ENCODE peak calls at places on chromosome 11, in nine cellular contexts. One of them, this sample, is unnamed.

GRCh38 chr11:75565221-75565814 is 3.3 kb downstream of the SERPINH1 start:
- DNase-seq in A549: peak
- DNase-seq in NCI-H446 treated with DMSO at 0.1 percent for 48 hours: no peak
- DNase-seq in amniotic stem cell: peak
- DNase-seq in thoracic aorta: no peak
- DNase-seq in RPMI8226: no peak
- DNase-seq in mucosa of gallbladder: peak
- DNase-seq in CD4-positive, alpha-beta memory T cell: no peak
- DNase-seq in NCI-H2029 treated with DMSO at 0.1 percent for 48 hours: no peak
- DNase-seq in this sample: peak

GRCh38 chr11:85531498-85531897 is 95.6 kb downstream of the DLG2 start:
- DNase-seq in A549: no peak
- DNase-seq in NCI-H446 treated with DMSO at 0.1 percent for 48 hours: no peak
- DNase-seq in amniotic stem cell: no peak
- DNase-seq in thoracic aorta: no peak
- DNase-seq in RPMI8226: no peak
- DNase-seq in mucosa of gallbladder: no peak
- DNase-seq in CD4-positive, alpha-beta memory T cell: no peak
- DNase-seq in NCI-H2029 treated with DMSO at 0.1 percent for 48 hours: no peak
- DNase-seq in this sample: no peak

GRCh38 chr11:114108501-114109205 is 49.1 kb downstream of the ZBTB16 start:
- DNase-seq in A549: no peak
- DNase-seq in NCI-H446 treated with DMSO at 0.1 percent for 48 hours: no peak
- DNase-seq in amniotic stem cell: no peak
- DNase-seq in thoracic aorta: no peak
- DNase-seq in RPMI8226: no peak
- DNase-seq in mucosa of gallbladder: no peak
- DNase-seq in CD4-positive, alpha-beta memory T cell: no peak
- DNase-seq in NCI-H2029 treated with DMSO at 0.1 percent for 48 hours: no peak
- DNase-seq in this sample: no peak

GRCh38 chr11:68081691-68082090 is 39.5 kb downstream of the CHKA start:
- DNase-seq in A549: no peak
- DNase-seq in NCI-H446 treated with DMSO at 0.1 percent for 48 hours: no peak
- DNase-seq in amniotic stem cell: no peak
- DNase-seq in thoracic aorta: no peak
- DNase-seq in RPMI8226: no peak
- DNase-seq in mucosa of gallbladder: no peak
- DNase-seq in CD4-positive, alpha-beta memory T cell: no peak
- DNase-seq in NCI-H2029 treated with DMSO at 0.1 percent for 48 hours: no peak
- DNase-seq in this sample: no peak

GRCh38 chr11:20156280-20156875 is 3.9 kb downstream of the DBX1 start:
- DNase-seq in A549: no peak
- DNase-seq in NCI-H446 treated with DMSO at 0.1 percent for 48 hours: no peak
- DNase-seq in amniotic stem cell: no peak
- DNase-seq in thoracic aorta: no peak
- DNase-seq in RPMI8226: peak
- DNase-seq in mucosa of gallbladder: no peak
- DNase-seq in CD4-positive, alpha-beta memory T cell: peak
- DNase-seq in NCI-H2029 treated with DMSO at 0.1 percent for 48 hours: no peak
- DNase-seq in this sample: no peak

GRCh38 chr11:74453373-74453975 is 13.9 kb downstream of the KCNE3 start:
- DNase-seq in A549: peak
- DNase-seq in NCI-H446 treated with DMSO at 0.1 percent for 48 hours: peak
- DNase-seq in amniotic stem cell: peak
- DNase-seq in thoracic aorta: no peak
- DNase-seq in RPMI8226: peak
- DNase-seq in mucosa of gallbladder: peak
- DNase-seq in CD4-positive, alpha-beta memory T cell: peak
- DNase-seq in NCI-H2029 treated with DMSO at 0.1 percent for 48 hours: peak
- DNase-seq in this sample: peak

GRCh38 chr11:126419801-126420729 is 64.6 kb downstream of the ST3GAL4 start:
- DNase-seq in A549: no peak
- DNase-seq in NCI-H446 treated with DMSO at 0.1 percent for 48 hours: no peak
- DNase-seq in amniotic stem cell: no peak
- DNase-seq in thoracic aorta: no peak
- DNase-seq in RPMI8226: peak
- DNase-seq in mucosa of gallbladder: no peak
- DNase-seq in CD4-positive, alpha-beta memory T cell: no peak
- DNase-seq in NCI-H2029 treated with DMSO at 0.1 percent for 48 hours: no peak
- DNase-seq in this sample: no peak

GRCh38 chr11:61537326-61537725 is 28.8 kb downstream of the LRRC10B start:
- DNase-seq in A549: no peak
- DNase-seq in NCI-H446 treated with DMSO at 0.1 percent for 48 hours: no peak
- DNase-seq in amniotic stem cell: no peak
- DNase-seq in thoracic aorta: no peak
- DNase-seq in RPMI8226: no peak
- DNase-seq in mucosa of gallbladder: no peak
- DNase-seq in CD4-positive, alpha-beta memory T cell: no peak
- DNase-seq in NCI-H2029 treated with DMSO at 0.1 percent for 48 hours: no peak
- DNase-seq in this sample: no peak

GRCh38 chr11:34356918-34357645 is 728 bp downstream of the ABTB2 start:
- DNase-seq in A549: peak
- DNase-seq in NCI-H446 treated with DMSO at 0.1 percent for 48 hours: no peak
- DNase-seq in amniotic stem cell: no peak
- DNase-seq in thoracic aorta: no peak
- DNase-seq in RPMI8226: peak
- DNase-seq in mucosa of gallbladder: peak
- DNase-seq in CD4-positive, alpha-beta memory T cell: peak
- DNase-seq in NCI-H2029 treated with DMSO at 0.1 percent for 48 hours: no peak
- DNase-seq in this sample: peak

GRCh38 chr11:92211576-92212167 is 12.9 kb upstream of the FAT3 start:
- DNase-seq in A549: peak
- DNase-seq in NCI-H446 treated with DMSO at 0.1 percent for 48 hours: no peak
- DNase-seq in amniotic stem cell: no peak
- DNase-seq in thoracic aorta: no peak
- DNase-seq in RPMI8226: no peak
- DNase-seq in mucosa of gallbladder: no peak
- DNase-seq in CD4-positive, alpha-beta memory T cell: no peak
- DNase-seq in NCI-H2029 treated with DMSO at 0.1 percent for 48 hours: no peak
- DNase-seq in this sample: peak

GRCh38 chr11:113831314-113831713 is 44.1 kb downstream of the USP28 start:
- DNase-seq in A549: no peak
- DNase-seq in NCI-H446 treated with DMSO at 0.1 percent for 48 hours: no peak
- DNase-seq in amniotic stem cell: no peak
- DNase-seq in thoracic aorta: no peak
- DNase-seq in RPMI8226: no peak
- DNase-seq in mucosa of gallbladder: no peak
- DNase-seq in CD4-positive, alpha-beta memory T cell: no peak
- DNase-seq in NCI-H2029 treated with DMSO at 0.1 percent for 48 hours: no peak
- DNase-seq in this sample: no peak

GRCh38 chr11:134027671-134028070 is 41.2 kb upstream of the JAM3 start:
- DNase-seq in A549: no peak
- DNase-seq in NCI-H446 treated with DMSO at 0.1 percent for 48 hours: no peak
- DNase-seq in amniotic stem cell: no peak
- DNase-seq in thoracic aorta: no peak
- DNase-seq in RPMI8226: no peak
- DNase-seq in mucosa of gallbladder: no peak
- DNase-seq in CD4-positive, alpha-beta memory T cell: peak
- DNase-seq in NCI-H2029 treated with DMSO at 0.1 percent for 48 hours: no peak
- DNase-seq in this sample: no peak

GRCh38 chr11:129724866-129725265 is 90.8 kb upstream of the TMEM45B start:
- DNase-seq in A549: no peak
- DNase-seq in NCI-H446 treated with DMSO at 0.1 percent for 48 hours: no peak
- DNase-seq in amniotic stem cell: no peak
- DNase-seq in thoracic aorta: no peak
- DNase-seq in RPMI8226: no peak
- DNase-seq in mucosa of gallbladder: no peak
- DNase-seq in CD4-positive, alpha-beta memory T cell: no peak
- DNase-seq in NCI-H2029 treated with DMSO at 0.1 percent for 48 hours: no peak
- DNase-seq in this sample: no peak

GRCh38 chr11:101127699-101128570 is 1.7 kb downstream of the PGR start:
- DNase-seq in A549: no peak
- DNase-seq in NCI-H446 treated with DMSO at 0.1 percent for 48 hours: no peak
- DNase-seq in amniotic stem cell: no peak
- DNase-seq in thoracic aorta: no peak
- DNase-seq in RPMI8226: no peak
- DNase-seq in mucosa of gallbladder: no peak
- DNase-seq in CD4-positive, alpha-beta memory T cell: no peak
- DNase-seq in NCI-H2029 treated with DMSO at 0.1 percent for 48 hours: no peak
- DNase-seq in this sample: peak

GRCh38 chr11:69463181-69463891 is 18.1 kb upstream of the LINC01488 start:
- DNase-seq in A549: peak
- DNase-seq in NCI-H446 treated with DMSO at 0.1 percent for 48 hours: no peak
- DNase-seq in amniotic stem cell: no peak
- DNase-seq in thoracic aorta: no peak
- DNase-seq in RPMI8226: peak
- DNase-seq in mucosa of gallbladder: no peak
- DNase-seq in CD4-positive, alpha-beta memory T cell: no peak
- DNase-seq in NCI-H2029 treated with DMSO at 0.1 percent for 48 hours: no peak
- DNase-seq in this sample: peak

GRCh38 chr11:45185228-45185729 is 38.8 kb downstream of the PRDM11 start:
- DNase-seq in A549: no peak
- DNase-seq in NCI-H446 treated with DMSO at 0.1 percent for 48 hours: no peak
- DNase-seq in amniotic stem cell: no peak
- DNase-seq in thoracic aorta: no peak
- DNase-seq in RPMI8226: no peak
- DNase-seq in mucosa of gallbladder: no peak
- DNase-seq in CD4-positive, alpha-beta memory T cell: no peak
- DNase-seq in NCI-H2029 treated with DMSO at 0.1 percent for 48 hours: no peak
- DNase-seq in this sample: no peak

GRCh38 chr11:33830903-33831648 is 56.8 kb upstream of the FBXO3 start:
- DNase-seq in A549: no peak
- DNase-seq in NCI-H446 treated with DMSO at 0.1 percent for 48 hours: no peak
- DNase-seq in amniotic stem cell: no peak
- DNase-seq in thoracic aorta: no peak
- DNase-seq in RPMI8226: no peak
- DNase-seq in mucosa of gallbladder: no peak
- DNase-seq in CD4-positive, alpha-beta memory T cell: no peak
- DNase-seq in NCI-H2029 treated with DMSO at 0.1 percent for 48 hours: no peak
- DNase-seq in this sample: no peak

GRCh38 chr11:123671534-123671933 is 17.1 kb upstream of the SCN3B start:
- DNase-seq in A549: no peak
- DNase-seq in NCI-H446 treated with DMSO at 0.1 percent for 48 hours: no peak
- DNase-seq in amniotic stem cell: no peak
- DNase-seq in thoracic aorta: no peak
- DNase-seq in RPMI8226: no peak
- DNase-seq in mucosa of gallbladder: no peak
- DNase-seq in CD4-positive, alpha-beta memory T cell: no peak
- DNase-seq in NCI-H2029 treated with DMSO at 0.1 percent for 48 hours: no peak
- DNase-seq in this sample: no peak

GRCh38 chr11:64787526-64788320 is 9.4 kb upstream of the SF1 start:
- DNase-seq in A549: peak
- DNase-seq in NCI-H446 treated with DMSO at 0.1 percent for 48 hours: no peak
- DNase-seq in amniotic stem cell: no peak
- DNase-seq in thoracic aorta: no peak
- DNase-seq in RPMI8226: peak
- DNase-seq in mucosa of gallbladder: peak
- DNase-seq in CD4-positive, alpha-beta memory T cell: peak
- DNase-seq in NCI-H2029 treated with DMSO at 0.1 percent for 48 hours: no peak
- DNase-seq in this sample: peak

GRCh38 chr11:129937592-129938238 is 42.3 kb upstream of the NFRKB start:
- DNase-seq in A549: no peak
- DNase-seq in NCI-H446 treated with DMSO at 0.1 percent for 48 hours: no peak
- DNase-seq in amniotic stem cell: no peak
- DNase-seq in thoracic aorta: no peak
- DNase-seq in RPMI8226: no peak
- DNase-seq in mucosa of gallbladder: no peak
- DNase-seq in CD4-positive, alpha-beta memory T cell: no peak
- DNase-seq in NCI-H2029 treated with DMSO at 0.1 percent for 48 hours: no peak
- DNase-seq in this sample: no peak

GRCh38 chr11:43644626-43645299 is 35.8 kb upstream of the HSD17B12 start:
- DNase-seq in A549: no peak
- DNase-seq in NCI-H446 treated with DMSO at 0.1 percent for 48 hours: no peak
- DNase-seq in amniotic stem cell: no peak
- DNase-seq in thoracic aorta: no peak
- DNase-seq in RPMI8226: no peak
- DNase-seq in mucosa of gallbladder: no peak
- DNase-seq in CD4-positive, alpha-beta memory T cell: no peak
- DNase-seq in NCI-H2029 treated with DMSO at 0.1 percent for 48 hours: no peak
- DNase-seq in this sample: peak

GRCh38 chr11:69260622-69261021 is 33.3 kb upstream of the MYEOV start:
- DNase-seq in A549: no peak
- DNase-seq in NCI-H446 treated with DMSO at 0.1 percent for 48 hours: no peak
- DNase-seq in amniotic stem cell: no peak
- DNase-seq in thoracic aorta: no peak
- DNase-seq in RPMI8226: no peak
- DNase-seq in mucosa of gallbladder: no peak
- DNase-seq in CD4-positive, alpha-beta memory T cell: no peak
- DNase-seq in NCI-H2029 treated with DMSO at 0.1 percent for 48 hours: no peak
- DNase-seq in this sample: no peak

GRCh38 chr11:128544625-128545024 is 42.7 kb downstream of the ETS1 start:
- DNase-seq in A549: no peak
- DNase-seq in NCI-H446 treated with DMSO at 0.1 percent for 48 hours: no peak
- DNase-seq in amniotic stem cell: no peak
- DNase-seq in thoracic aorta: no peak
- DNase-seq in RPMI8226: no peak
- DNase-seq in mucosa of gallbladder: no peak
- DNase-seq in CD4-positive, alpha-beta memory T cell: peak
- DNase-seq in NCI-H2029 treated with DMSO at 0.1 percent for 48 hours: no peak
- DNase-seq in this sample: peak

GRCh38 chr11:116687458-116688201 is 85.2 kb downstream of the BUD13 start:
- DNase-seq in A549: no peak
- DNase-seq in NCI-H446 treated with DMSO at 0.1 percent for 48 hours: no peak
- DNase-seq in amniotic stem cell: no peak
- DNase-seq in thoracic aorta: no peak
- DNase-seq in RPMI8226: no peak
- DNase-seq in mucosa of gallbladder: peak
- DNase-seq in CD4-positive, alpha-beta memory T cell: no peak
- DNase-seq in NCI-H2029 treated with DMSO at 0.1 percent for 48 hours: no peak
- DNase-seq in this sample: no peak

GRCh38 chr11:100740440-100740839 is 53.4 kb downstream of the ARHGAP42 start:
- DNase-seq in A549: no peak
- DNase-seq in NCI-H446 treated with DMSO at 0.1 percent for 48 hours: no peak
- DNase-seq in amniotic stem cell: no peak
- DNase-seq in thoracic aorta: no peak
- DNase-seq in RPMI8226: no peak
- DNase-seq in mucosa of gallbladder: no peak
- DNase-seq in CD4-positive, alpha-beta memory T cell: no peak
- DNase-seq in NCI-H2029 treated with DMSO at 0.1 percent for 48 hours: no peak
- DNase-seq in this sample: no peak

GRCh38 chr11:121237686-121238658 is 54.6 kb upstream of the SC5D start:
- DNase-seq in A549: no peak
- DNase-seq in NCI-H446 treated with DMSO at 0.1 percent for 48 hours: no peak
- DNase-seq in amniotic stem cell: no peak
- DNase-seq in thoracic aorta: no peak
- DNase-seq in RPMI8226: no peak
- DNase-seq in mucosa of gallbladder: no peak
- DNase-seq in CD4-positive, alpha-beta memory T cell: no peak
- DNase-seq in NCI-H2029 treated with DMSO at 0.1 percent for 48 hours: no peak
- DNase-seq in this sample: no peak

GRCh38 chr11:130478204-130478701 is 29.8 kb downstream of the ADAMTS15 start:
- DNase-seq in A549: peak
- DNase-seq in NCI-H446 treated with DMSO at 0.1 percent for 48 hours: no peak
- DNase-seq in amniotic stem cell: peak
- DNase-seq in thoracic aorta: peak
- DNase-seq in RPMI8226: no peak
- DNase-seq in mucosa of gallbladder: peak
- DNase-seq in CD4-positive, alpha-beta memory T cell: no peak
- DNase-seq in NCI-H2029 treated with DMSO at 0.1 percent for 48 hours: no peak
- DNase-seq in this sample: peak

GRCh38 chr11:45928535-45929215 is 6.2 kb downstream of the LARGE2 start:
- DNase-seq in A549: no peak
- DNase-seq in NCI-H446 treated with DMSO at 0.1 percent for 48 hours: no peak
- DNase-seq in amniotic stem cell: no peak
- DNase-seq in thoracic aorta: no peak
- DNase-seq in RPMI8226: no peak
- DNase-seq in mucosa of gallbladder: no peak
- DNase-seq in CD4-positive, alpha-beta memory T cell: no peak
- DNase-seq in NCI-H2029 treated with DMSO at 0.1 percent for 48 hours: no peak
- DNase-seq in this sample: no peak

GRCh38 chr11:125164422-125165110 is at the start of gene PKNOX2:
- DNase-seq in A549: peak
- DNase-seq in NCI-H446 treated with DMSO at 0.1 percent for 48 hours: no peak
- DNase-seq in amniotic stem cell: no peak
- DNase-seq in thoracic aorta: peak
- DNase-seq in RPMI8226: peak
- DNase-seq in mucosa of gallbladder: peak
- DNase-seq in CD4-positive, alpha-beta memory T cell: peak
- DNase-seq in NCI-H2029 treated with DMSO at 0.1 percent for 48 hours: no peak
- DNase-seq in this sample: peak

GRCh38 chr11:68843052-68843561 is 1.4 kb upstream of the CPT1A start:
- DNase-seq in A549: no peak
- DNase-seq in NCI-H446 treated with DMSO at 0.1 percent for 48 hours: no peak
- DNase-seq in amniotic stem cell: no peak
- DNase-seq in thoracic aorta: no peak
- DNase-seq in RPMI8226: peak
- DNase-seq in mucosa of gallbladder: no peak
- DNase-seq in CD4-positive, alpha-beta memory T cell: peak
- DNase-seq in NCI-H2029 treated with DMSO at 0.1 percent for 48 hours: peak
- DNase-seq in this sample: no peak

GRCh38 chr11:88308576-88308975 is 29.0 kb downstream of the CTSC start:
- DNase-seq in A549: no peak
- DNase-seq in NCI-H446 treated with DMSO at 0.1 percent for 48 hours: no peak
- DNase-seq in amniotic stem cell: no peak
- DNase-seq in thoracic aorta: no peak
- DNase-seq in RPMI8226: no peak
- DNase-seq in mucosa of gallbladder: no peak
- DNase-seq in CD4-positive, alpha-beta memory T cell: no peak
- DNase-seq in NCI-H2029 treated with DMSO at 0.1 percent for 48 hours: no peak
- DNase-seq in this sample: no peak